ENCODE peak calls at places on chromosome 10, in eight cellular contexts. H is foreskin fibroblast, I is H9, B is lower leg skin, T is fibroblast of lung, Z is prostate gland, G is fibroblast of the aortic adventitia, A is NB4. S is an unnamed sample.

GRCh38 chr10:98920362-98920761 is 315.3 kb downstream of the HPSE2 start:
- DNase-seq in A (no peak), I (no peak), T (no peak), B (no peak), H (no peak), Z (no peak), G (no peak), S (no peak)

GRCh38 chr10:100615911-100616310 is 80.2 kb downstream of the HIF1AN start:
- DNase-seq in T (no peak), A (no peak), H (no peak), G (no peak), B (no peak), I (no peak), Z (no peak), S (no peak)

GRCh38 chr10:77404801-77405200 is 232.8 kb downstream of the KCNMA1 start:
- DNase-seq in T (no peak), I (no peak), B (no peak), Z (no peak), A (no peak), H (no peak), G (no peak), S (no peak)

GRCh38 chr10:72461085-72461484 is 106.4 kb upstream of the DNAJB12 start:
- DNase-seq in I (no peak), G (no peak), B (no peak), H (no peak), Z (no peak), T (no peak), A (no peak), S (no peak)

GRCh38 chr10:23171232-23171876 is 20.8 kb upstream of the PTF1A start:
- DNase-seq in H (peak), G (peak), I (peak), B (no peak), T (peak), Z (no peak), A (peak), S (no peak)

GRCh38 chr10:74799840-74800239 is 26.6 kb upstream of the KAT6B start:
- DNase-seq in Z (peak), G (peak), T (peak), I (no peak), H (peak), B (peak), A (peak), S (peak)

GRCh38 chr10:70595566-70596016 is 7.0 kb downstream of the PRF1 start:
- DNase-seq in G (no peak), T (no peak), I (no peak), Z (no peak), H (no peak), A (peak), B (peak), S (no peak)

GRCh38 chr10:52004342-52004949 is 305.1 kb upstream of the CSTF2T start:
- DNase-seq in I (no peak), H (peak), A (peak), B (no peak), Z (no peak), G (peak), T (peak), S (peak)

GRCh38 chr10:17003151-17003550 is 126.5 kb downstream of the CUBN start:
- DNase-seq in Z (no peak), T (peak), A (no peak), B (no peak), I (no peak), H (peak), G (peak), S (peak)

GRCh38 chr10:31678139-31678536 is 250.5 kb downstream of the ARHGAP12 start:
- DNase-seq in Z (peak), I (no peak), H (no peak), G (no peak), T (no peak), A (no peak), B (peak), S (no peak)

GRCh38 chr10:24331457-24331856 is 122.5 kb downstream of the KIAA1217 start:
- DNase-seq in I (no peak), B (no peak), G (peak), Z (peak), T (peak), H (no peak), A (no peak), S (no peak)

GRCh38 chr10:70729763-70730357 is 55.3 kb downstream of the TBATA start:
- DNase-seq in B (no peak), Z (no peak), I (no peak), A (no peak), T (no peak), H (no peak), G (no peak), S (no peak)

GRCh38 chr10:90779573-90779972 is 78.3 kb downstream of the HTR7 start:
- DNase-seq in B (no peak), Z (no peak), I (no peak), H (peak), T (peak), A (peak), G (no peak), S (no peak)

GRCh38 chr10:48450233-48450810 is 143.8 kb downstream of the MAPK8 start:
- DNase-seq in I (peak), T (no peak), H (no peak), Z (no peak), A (no peak), B (peak), G (no peak), S (no peak)

GRCh38 chr10:86400705-86401587 is 34.4 kb upstream of the GRID1 start:
- DNase-seq in T (peak), A (peak), Z (peak), I (no peak), B (peak), G (peak), H (peak), S (no peak)

GRCh38 chr10:61020420-61021158 is 76.6 kb upstream of the RHOBTB1 start:
- DNase-seq in B (no peak), A (no peak), H (no peak), I (no peak), Z (no peak), G (no peak), T (no peak), S (no peak)

GRCh38 chr10:76033457-76034196 is 602.2 kb downstream of the LRMDA start:
- DNase-seq in G (peak), Z (peak), H (peak), I (peak), B (no peak), T (peak), A (peak), S (no peak)

GRCh38 chr10:133105686-133106390 is 18.1 kb downstream of the ADGRA1 start:
- DNase-seq in Z (no peak), H (no peak), G (no peak), B (no peak), A (no peak), T (no peak), I (no peak), S (no peak)

GRCh38 chr10:105073999-105074398 is 432.9 kb downstream of the SORCS3 start:
- DNase-seq in Z (no peak), G (no peak), I (no peak), A (no peak), T (no peak), B (no peak), H (no peak), S (no peak)

GRCh38 chr10:32893431-32893830 is 64.6 kb downstream of the ITGB1 start:
- DNase-seq in Z (no peak), H (no peak), A (peak), I (peak), G (no peak), T (no peak), B (no peak), S (no peak)

GRCh38 chr10:100728928-100729876 is 16.2 kb upstream of the PAX2 start:
- DNase-seq in A (peak), H (no peak), I (peak), T (peak), B (no peak), G (peak), Z (no peak), S (no peak)

GRCh38 chr10:103640436-103641181 is 147.1 kb downstream of the NEURL1 start:
- DNase-seq in A (no peak), G (peak), I (no peak), B (no peak), H (no peak), Z (no peak), T (peak), S (no peak)

GRCh38 chr10:23195846-23196200 is 3.7 kb downstream of the PTF1A start:
- DNase-seq in I (no peak), A (no peak), B (no peak), T (no peak), H (no peak), G (no peak), Z (no peak), S (no peak)

DNA sequence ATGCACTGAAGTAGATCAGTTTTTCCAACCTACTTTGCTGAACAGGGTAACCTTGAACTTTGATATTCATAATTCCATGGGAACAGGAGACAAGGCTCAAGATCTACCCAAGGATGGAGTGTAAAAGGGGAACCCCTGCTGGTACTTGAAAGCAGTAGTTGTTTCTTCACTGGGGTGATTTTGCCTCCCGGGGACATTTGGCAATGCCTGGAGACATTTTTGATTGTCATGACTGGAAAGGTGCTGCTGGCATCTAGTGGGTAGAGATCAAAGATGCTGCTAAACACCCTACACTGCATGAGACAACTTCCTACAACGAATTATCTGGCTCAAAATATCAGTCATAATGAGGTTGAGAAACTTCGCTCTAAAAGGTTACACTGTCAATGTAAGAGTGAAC is 214.8 kb upstream of the CTBP2 start:
- DNase-seq in Z (no peak), G (no peak), A (peak), H (no peak), I (no peak), B (no peak), T (peak), S (no peak)
- TF ChIP-seq CTCF in Z (peak), G (no peak), A (peak), H (no peak), I (no peak), B (no peak), T (no peak), S (peak)

GRCh38 chr10:53489783-53490182 is 717.2 kb upstream of the MBL2 start:
- DNase-seq in B (no peak), A (no peak), H (no peak), I (no peak), Z (no peak), T (no peak), G (no peak), S (no peak)
- TF ChIP-seq CTCF in B (no peak), A (no peak), H (no peak), I (no peak), Z (no peak), T (no peak), G (no peak), S (no peak)

GRCh38 chr10:117135480-117136140 is 2.5 kb downstream of the VAX1 start:
- DNase-seq in I (no peak), T (no peak), B (no peak), G (no peak), A (no peak), Z (no peak), H (no peak), S (no peak)
- TF ChIP-seq CTCF in I (no peak), T (no peak), B (no peak), G (no peak), A (no peak), Z (no peak), H (no peak), S (no peak)

GRCh38 chr10:108913300-108913699 is 1010.0 kb downstream of the XPNPEP1 start:
- DNase-seq in T (no peak), G (no peak), H (no peak), B (no peak), Z (no peak), I (no peak), A (no peak), S (no peak)

GRCh38 chr10:108911814-108912541 is 1011.3 kb downstream of the XPNPEP1 start:
- DNase-seq in A (no peak), H (peak), G (peak), I (peak), T (peak), Z (no peak), B (peak), S (no peak)
- TF ChIP-seq CTCF in A (no peak), H (peak), G (peak), I (peak), T (peak), Z (peak), B (no peak), S (peak)

S was measured in AG09309.